ENCODE peak calls at places on chromosomes 11 and 22, in nine cellular contexts. L is epithelial cell of esophagus, S is transverse colon, F is glutamatergic neuron, Q is progenitor cell of endocrine pancreas, B is GM13976, H is B cell, U is fibroblast of pulmonary artery, R is cardiac fibroblast. V is an unnamed sample.

GRCh38 chr11:84564180-84564866 is 1062.8 kb downstream of the DLG2 start:
- DNase-seq in Q (peak), U (peak), L (peak), H (peak), B (peak), F (peak), R (peak), S (peak), V (peak)

GRCh38 chr22:40862013-40862412 is at the start of gene DNAJB7:
- DNase-seq in H (no peak), Q (no peak), B (no peak), R (no peak), U (no peak), F (no peak), L (no peak), S (no peak), V (no peak)

GRCh38 chr22:31039393-31039792 is 41.7 kb upstream of the SMTN start:
- DNase-seq in L (no peak), F (no peak), B (no peak), S (peak), Q (no peak), R (peak), U (peak), H (no peak), V (no peak)

GRCh38 chr11:91248199-91248807 is 976.3 kb upstream of the FAT3 start:
- DNase-seq in Q (no peak), F (peak), H (no peak), R (peak), S (no peak), L (peak), B (no peak), U (peak), V (no peak)

GRCh38 chr11:73387594-73388021 is 11.4 kb downstream of the RELT start:
- DNase-seq in L (no peak), R (no peak), Q (no peak), B (no peak), H (no peak), S (no peak), F (peak), U (no peak), V (no peak)

GRCh38 chr11:127054153-127054552 is 53.6 kb upstream of the KIRREL3 start:
- DNase-seq in S (no peak), B (no peak), L (no peak), R (no peak), Q (no peak), F (no peak), H (no peak), U (no peak), V (no peak)

GRCh38 chr11:10322830-10323792 is 18.2 kb downstream of the ADM start:
- DNase-seq in H (no peak), B (peak), S (peak), Q (no peak), R (peak), F (no peak), U (peak), L (peak), V (peak)

GRCh38 chr11:124865902-124866851 is 945 bp downstream of the ROBO3 start:
- DNase-seq in R (peak), Q (peak), F (peak), B (peak), L (peak), S (peak), U (peak), H (no peak), V (peak)

GRCh38 chr11:18455686-18456372 is at the start of gene LDHAL6A:
- DNase-seq in F (no peak), Q (no peak), H (no peak), B (no peak), R (no peak), S (no peak), L (no peak), U (no peak), V (no peak)

GRCh38 chr22:30390974-30391691 is 3.9 kb upstream of the RNF215 start:
- DNase-seq in Q (peak), U (peak), L (peak), H (peak), R (peak), S (peak), B (peak), F (no peak), V (peak)

GRCh38 chr11:75022289-75022688 is 33.6 kb downstream of the NEU3 start:
- DNase-seq in F (no peak), R (no peak), S (no peak), H (no peak), Q (no peak), B (no peak), L (peak), U (no peak), V (no peak)

GRCh38 chr22:46852771-46853170 is 90.3 kb downstream of the TBC1D22A start:
- DNase-seq in U (no peak), B (no peak), S (no peak), L (no peak), Q (no peak), H (no peak), R (no peak), F (no peak), V (no peak)

GRCh38 chr11:119474682-119475596 is 52.0 kb upstream of the THY1 start:
- DNase-seq in R (peak), L (peak), B (peak), U (peak), Q (peak), F (peak), S (peak), H (peak), V (peak)

GRCh38 chr11:33997473-33998347 is 53.8 kb upstream of the CAPRIN1 start:
- DNase-seq in L (peak), Q (no peak), F (no peak), U (no peak), H (no peak), R (no peak), S (no peak), B (no peak), V (no peak)

GRCh38 chr22:28594784-28595324 is 84.8 kb downstream of the TTC28 start:
- DNase-seq in F (no peak), S (no peak), R (peak), L (peak), H (no peak), Q (no peak), B (peak), U (peak), V (peak)

GRCh38 chr22:39232806-39233735 is 11.7 kb downstream of the PDGFB start:
- DNase-seq in R (no peak), F (no peak), U (no peak), H (no peak), S (no peak), Q (no peak), L (no peak), B (no peak), V (no peak)

GRCh38 chr11:120539681-120540369 is 28.3 kb downstream of the GRIK4 start:
- DNase-seq in B (no peak), Q (no peak), U (no peak), H (no peak), F (no peak), L (peak), R (peak), S (no peak), V (no peak)

GRCh38 chr11:27183672-27184457 is 143.2 kb downstream of the BBOX1 start:
- DNase-seq in R (peak), F (peak), Q (peak), B (peak), S (peak), H (peak), L (peak), U (peak), V (peak)

GRCh38 chr22:38177926-38178604 is 3.6 kb downstream of the PLA2G6 start:
- DNase-seq in H (no peak), R (peak), L (peak), Q (no peak), F (no peak), U (peak), S (peak), B (no peak), V (no peak)

GRCh38 chr11:29333993-29334780 is 682.6 kb downstream of the KCNA4 start:
- DNase-seq in F (no peak), Q (no peak), H (no peak), R (peak), S (no peak), U (peak), L (peak), B (peak), V (peak)

GRCh38 chr11:69430566-69430965 is 50.9 kb upstream of the LINC01488 start:
- DNase-seq in H (no peak), F (no peak), S (no peak), U (no peak), R (no peak), Q (no peak), B (no peak), L (no peak), V (no peak)

GRCh38 chr22:41217553-41218157 is 12.5 kb downstream of the L3MBTL2 start:
- DNase-seq in F (peak), H (peak), Q (no peak), S (peak), R (peak), B (peak), L (peak), U (peak), V (peak)

GRCh38 chr22:27804683-27805297 is 3.2 kb upstream of the MN1 start:
- DNase-seq in Q (peak), L (peak), H (peak), B (peak), R (peak), U (peak), S (peak), F (peak), V (peak)

GRCh38 chr11:66933508-66933907 is 24.7 kb downstream of the PC start:
- DNase-seq in U (peak), R (no peak), B (no peak), F (no peak), L (peak), S (no peak), Q (no peak), H (no peak), V (no peak)

GRCh38 chr22:48152154-48152775 is 1389.8 kb downstream of the TBC1D22A start:
- DNase-seq in H (no peak), S (no peak), R (no peak), B (no peak), Q (no peak), U (no peak), F (no peak), L (no peak), V (no peak)

GRCh38 chr11:106222626-106223025 is 145.2 kb downstream of the AASDHPPT start:
- DNase-seq in F (no peak), U (no peak), L (no peak), Q (no peak), R (no peak), H (no peak), B (no peak), S (no peak), V (no peak)

GRCh38 chr22:24953294-24954113 is 988 bp downstream of the KIAA1671 start:
- DNase-seq in B (no peak), S (peak), L (no peak), R (no peak), U (no peak), H (no peak), F (peak), Q (no peak), V (no peak)

GRCh38 chr11:1506981-1507380 is 20.4 kb upstream of the MOB2 start:
- DNase-seq in R (no peak), L (no peak), B (no peak), Q (no peak), U (no peak), S (no peak), H (no peak), F (no peak), V (no peak)

GRCh38 chr22:33013051-33013450 is 45.1 kb downstream of the SYN3 start:
- DNase-seq in U (no peak), F (no peak), B (no peak), L (no peak), R (no peak), Q (no peak), S (no peak), H (no peak), V (no peak)

GRCh38 chr11:131800452-131800851 is 430.0 kb downstream of the NTM start:
- DNase-seq in L (no peak), H (no peak), S (no peak), B (no peak), U (no peak), Q (no peak), F (no peak), R (no peak), V (no peak)

DNA sequence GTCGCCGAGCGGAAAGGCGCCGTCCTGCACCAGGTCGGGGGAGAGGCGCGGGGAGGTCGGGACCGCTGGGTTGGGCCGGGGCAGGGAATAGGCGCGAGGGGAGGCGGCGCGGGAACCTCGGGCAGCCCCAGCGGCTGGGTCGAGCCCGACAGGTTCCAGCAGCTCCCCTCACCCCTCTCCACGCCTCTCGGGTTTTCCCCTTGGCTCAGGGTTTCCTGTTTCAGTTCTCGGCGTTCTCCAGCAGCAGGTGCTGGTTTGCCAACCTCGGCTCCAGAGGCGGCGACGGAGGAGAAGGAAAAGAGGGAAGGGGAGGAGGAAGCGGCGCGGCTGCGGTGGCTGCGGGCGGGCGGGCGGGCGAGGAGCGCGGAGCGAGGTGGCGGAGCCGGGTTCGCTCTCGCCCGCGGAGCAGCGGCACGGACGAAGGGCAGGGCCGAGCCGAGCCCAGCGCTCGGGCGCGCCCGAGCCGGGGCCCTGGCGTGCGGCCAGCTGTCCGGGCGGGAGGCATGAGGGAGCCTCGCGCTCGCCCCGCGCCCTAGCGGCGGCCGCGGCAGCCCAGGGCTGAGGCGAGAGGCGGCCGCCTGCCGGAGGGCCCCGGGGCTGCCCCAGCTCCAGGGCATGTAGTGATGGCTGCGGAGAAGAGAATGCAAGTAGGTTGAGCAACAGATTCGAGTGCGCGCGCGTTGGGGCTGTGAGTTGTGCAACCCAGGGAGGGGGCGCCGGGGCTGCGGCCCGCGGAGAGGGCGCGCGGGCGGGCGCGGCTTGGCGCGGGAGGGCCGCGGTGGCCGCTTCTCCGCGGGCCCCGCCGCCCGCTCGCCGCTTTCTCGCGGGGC is at the start of gene ZC3H12C:
- DNase-seq in F (peak), Q (peak), R (peak), U (peak), B (peak), S (peak), H (no peak), L (peak), V (peak)
- TF ChIP-seq CTCF in F (peak), Q (peak), R (peak), U (peak), B (peak), S (peak), H (no peak), L (peak), V (peak)

GRCh38 chr11:7846003-7846402 is 49.3 kb upstream of the OR5P2 start:
- DNase-seq in U (no peak), R (peak), F (no peak), S (no peak), Q (no peak), L (peak), H (no peak), B (no peak), V (no peak)

DNA sequence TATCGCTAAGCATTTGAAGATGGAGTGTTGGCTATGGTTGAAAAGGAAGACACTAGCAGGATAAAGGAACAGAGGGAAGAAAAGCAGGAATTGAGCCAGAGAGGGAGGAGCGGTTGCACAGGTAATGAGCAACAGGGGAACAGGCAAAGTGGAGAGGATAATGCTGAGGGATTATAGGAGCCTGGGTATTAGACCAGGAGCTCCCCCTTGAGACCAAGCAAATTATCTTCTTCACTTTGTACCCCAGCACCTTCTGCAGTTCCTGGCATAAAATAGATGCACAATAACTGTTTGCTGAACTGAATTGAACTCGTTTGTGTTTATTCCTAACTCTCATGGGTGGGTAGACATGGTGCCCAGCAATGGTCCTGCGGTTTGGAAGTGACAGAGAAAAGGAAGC is 54.6 kb upstream of the OR5P2 start:
- DNase-seq in U (no peak), R (no peak), S (no peak), B (no peak), L (peak), Q (no peak), F (no peak), H (no peak), V (no peak)
- TF ChIP-seq CTCF in U (no peak), R (no peak), S (no peak), B (no peak), L (peak), Q (no peak), F (no peak), H (no peak), V (no peak)

DNA sequence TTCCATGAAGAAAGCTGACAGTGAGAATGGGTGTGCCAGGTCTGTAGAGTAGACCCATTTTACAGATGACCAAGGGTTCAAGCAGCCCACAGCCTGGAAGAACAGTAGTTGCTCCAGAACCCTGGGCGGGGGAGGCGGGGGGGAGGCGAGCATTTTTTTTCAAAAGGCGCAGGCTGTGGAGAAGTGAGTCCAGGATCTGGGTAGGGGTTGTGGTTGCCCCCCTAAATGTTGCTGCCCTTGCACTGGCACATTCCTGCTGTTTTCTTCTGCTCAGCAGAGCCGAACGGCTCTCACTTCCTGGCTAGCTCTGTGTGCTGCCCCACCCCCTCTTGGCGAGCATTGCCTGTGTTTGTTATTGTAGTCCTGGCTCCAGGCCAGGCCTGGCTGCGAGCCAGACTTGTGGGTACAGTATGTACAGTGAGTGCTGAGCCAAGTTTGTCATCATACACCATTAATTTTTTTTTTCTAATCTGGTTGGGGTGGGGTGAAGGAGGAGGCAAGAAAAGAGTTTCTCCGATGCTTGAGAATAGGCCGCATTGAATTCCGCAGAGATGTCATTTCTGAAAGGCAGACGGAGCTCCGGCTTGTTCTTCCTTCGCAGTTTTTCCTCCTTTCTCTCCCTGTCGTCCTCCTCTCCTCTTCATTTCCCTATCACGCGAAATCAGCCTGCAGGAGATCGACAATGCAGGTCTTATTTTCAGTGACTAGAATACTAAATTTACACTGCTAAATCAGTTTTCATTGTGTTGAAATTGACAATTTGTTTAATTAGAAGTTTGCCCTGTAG is 100.5 kb downstream of the ZBTB16 start:
- DNase-seq in R (peak), U (peak), Q (no peak), H (peak), B (peak), F (peak), S (peak), L (peak), V (no peak)
- TF ChIP-seq CTCF in R (no peak), U (no peak), Q (no peak), H (peak), B (no peak), F (no peak), S (no peak), L (no peak), V (no peak)

DNA sequence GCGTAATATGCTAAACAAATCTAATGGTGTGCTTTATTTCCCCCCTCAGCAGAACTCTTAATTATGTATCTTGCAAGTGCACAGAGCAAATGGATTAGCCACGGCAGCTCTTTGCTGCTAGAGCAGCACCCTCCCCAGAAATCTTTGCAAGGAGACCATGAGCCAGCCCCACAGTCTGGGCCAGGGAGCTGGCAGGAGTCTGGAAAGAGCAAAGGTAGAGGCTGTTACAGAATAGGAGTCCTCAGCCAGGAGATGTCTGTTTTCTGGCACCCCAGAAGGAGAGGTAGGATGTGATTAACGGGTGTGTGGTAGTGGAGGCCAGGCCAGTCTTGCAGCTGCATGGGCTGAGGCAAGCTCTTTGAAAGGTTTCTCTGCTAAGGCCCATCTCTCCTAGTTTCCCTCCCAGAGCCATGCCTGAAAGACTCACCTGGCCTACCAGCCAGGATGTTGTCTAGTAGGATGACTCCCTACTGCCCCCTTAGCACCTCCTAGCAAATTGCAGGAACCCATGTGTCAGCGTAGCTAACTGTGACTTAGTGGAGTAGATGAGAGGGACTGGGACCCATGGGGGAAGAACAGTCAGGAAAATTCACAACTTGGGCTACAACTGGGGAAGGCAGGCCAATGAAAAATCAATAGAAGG is 557.2 kb downstream of the BUD13 start:
- DNase-seq in U (no peak), L (no peak), H (no peak), B (no peak), F (no peak), R (no peak), Q (no peak), S (no peak), V (no peak)
- TF ChIP-seq CTCF in U (no peak), L (no peak), H (no peak), B (no peak), F (peak), R (no peak), Q (peak), S (no peak), V (no peak)

DNA sequence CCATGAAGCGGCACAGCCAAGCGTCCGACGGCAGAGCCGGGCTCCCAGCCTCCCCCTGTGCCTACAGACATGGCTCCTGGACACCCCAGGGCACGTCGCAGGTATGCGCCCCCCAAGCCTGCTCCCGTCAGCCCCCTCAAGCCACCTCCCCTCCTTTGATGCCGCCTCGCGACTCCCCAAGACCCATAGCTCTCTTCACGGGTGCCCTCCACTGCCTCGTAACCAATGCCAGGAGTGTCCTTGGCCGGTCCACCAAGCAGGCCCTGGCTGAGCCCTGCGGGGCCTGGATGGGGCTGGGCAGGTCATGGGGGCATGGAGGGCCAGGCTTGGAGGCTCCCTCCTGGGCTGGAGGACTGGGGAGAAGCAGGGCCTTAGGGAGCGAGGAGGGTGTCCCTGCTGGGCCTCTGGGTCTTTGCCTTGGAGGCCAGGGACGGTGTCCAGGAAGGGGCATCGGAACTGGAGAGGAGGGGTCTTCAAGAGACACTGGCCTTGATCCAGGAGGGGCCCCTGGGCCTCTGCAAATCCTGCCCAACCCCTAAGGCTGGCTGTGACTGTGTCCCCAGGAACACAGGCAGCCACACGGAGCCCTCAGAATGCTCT is 9.2 kb downstream of the ANO9 start:
- DNase-seq in F (no peak), Q (no peak), S (no peak), L (no peak), B (no peak), U (no peak), R (no peak), H (no peak), V (no peak)
- TF ChIP-seq CTCF in F (no peak), Q (no peak), S (no peak), L (no peak), B (no peak), U (no peak), R (no peak), H (no peak), V (no peak)